ENCODE peak calls at places on chromosomes 1 and 21, in four cellular contexts. U is kidney, R is small intestine, V is mesendoderm. M is an unnamed sample. For H3K4me1, the result is how much of the 10 kb centered on the place peaks cover.

GRCh38 chr1:241641748-241642592 is 1.8 kb upstream of the CHML start:
- DNase-seq in R (no peak), V (no peak), U (no peak), M (no peak)

GRCh38 chr1:53739109-53739681 is at the start of gene GLIS1:
- DNase-seq in V (peak), R (peak), U (peak), M (peak)

GRCh38 chr1:164725401-164725800 is 166.4 kb downstream of the PBX1 start:
- DNase-seq in R (no peak), V (no peak), U (no peak), M (no peak)

GRCh38 chr1:164771568-164772350 is 212.8 kb downstream of the PBX1 start:
- DNase-seq in V (peak), R (peak), U (no peak), M (peak)

GRCh38 chr1:176778056-176778455 is 315.1 kb downstream of the PAPPA2 start:
- DNase-seq in U (no peak), V (no peak), R (no peak), M (no peak)

GRCh38 chr1:26028490-26028980 is 7.0 kb downstream of the EXTL1 start:
- DNase-seq in V (no peak), R (no peak), U (no peak), M (peak)

GRCh38 chr1:86100401-86100800 is 56.2 kb downstream of the COL24A1 start:
- DNase-seq in U (no peak), R (no peak), V (no peak), M (no peak)

GRCh38 chr1:209768354-209768774 is 12.5 kb downstream of the TRAF3IP3 start:
- DNase-seq in V (no peak), R (peak), U (peak), M (no peak)

GRCh38 chr1:247358920-247359319 is 27.3 kb upstream of the ZNF496 start:
- DNase-seq in R (no peak), U (no peak), V (no peak), M (no peak)

GRCh38 chr1:117167402-117167801 is 43.3 kb downstream of the VTCN1 start:
- DNase-seq in U (no peak), V (no peak), R (no peak), M (no peak)

GRCh38 chr1:5466487-5466886 is 525.7 kb downstream of the NPHP4 start:
- DNase-seq in V (peak), U (no peak), R (no peak), M (no peak)

GRCh38 chr1:9787702-9788101 is 36.1 kb downstream of the CLSTN1 start:
- DNase-seq in U (no peak), R (no peak), V (no peak), M (no peak)

GRCh38 chr21:46603228-46603627 is 1.7 kb downstream of the S100B start:
- DNase-seq in R (no peak), U (no peak), V (peak), M (no peak)

GRCh38 chr1:221201773-221202172 is 322.5 kb downstream of the HLX start:
- DNase-seq in U (no peak), V (no peak), R (no peak), M (no peak)

GRCh38 chr21:44378646-44379581 is 25.5 kb downstream of the TRPM2 start:
- DNase-seq in U (peak), R (no peak), V (no peak), M (no peak)

GRCh38 chr21:35508389-35508888 is 459.3 kb upstream of the RUNX1 start:
- DNase-seq in V (peak), U (peak), R (peak), M (peak)

GRCh38 chr1:42946120-42947009 is 12.3 kb downstream of the SLC2A1 start:
- DNase-seq in V (no peak), R (no peak), U (peak), M (peak)

GRCh38 chr1:92952714-92953113 is 8.5 kb downstream of the DIPK1A start:
- DNase-seq in V (no peak), R (no peak), U (no peak), M (no peak)

GRCh38 chr1:96962807-96963206 is 241.2 kb downstream of the PTBP2 start:
- DNase-seq in R (no peak), V (no peak), U (no peak), M (no peak)

GRCh38 chr1:32900956-32901822 is at the start of gene TMEM54:
- DNase-seq in V (no peak), R (peak), U (peak), M (no peak)

GRCh38 chr1:88061106-88061829 is 622.8 kb upstream of the PKN2 start:
- DNase-seq in U (no peak), R (peak), V (peak), M (peak)

DNA sequence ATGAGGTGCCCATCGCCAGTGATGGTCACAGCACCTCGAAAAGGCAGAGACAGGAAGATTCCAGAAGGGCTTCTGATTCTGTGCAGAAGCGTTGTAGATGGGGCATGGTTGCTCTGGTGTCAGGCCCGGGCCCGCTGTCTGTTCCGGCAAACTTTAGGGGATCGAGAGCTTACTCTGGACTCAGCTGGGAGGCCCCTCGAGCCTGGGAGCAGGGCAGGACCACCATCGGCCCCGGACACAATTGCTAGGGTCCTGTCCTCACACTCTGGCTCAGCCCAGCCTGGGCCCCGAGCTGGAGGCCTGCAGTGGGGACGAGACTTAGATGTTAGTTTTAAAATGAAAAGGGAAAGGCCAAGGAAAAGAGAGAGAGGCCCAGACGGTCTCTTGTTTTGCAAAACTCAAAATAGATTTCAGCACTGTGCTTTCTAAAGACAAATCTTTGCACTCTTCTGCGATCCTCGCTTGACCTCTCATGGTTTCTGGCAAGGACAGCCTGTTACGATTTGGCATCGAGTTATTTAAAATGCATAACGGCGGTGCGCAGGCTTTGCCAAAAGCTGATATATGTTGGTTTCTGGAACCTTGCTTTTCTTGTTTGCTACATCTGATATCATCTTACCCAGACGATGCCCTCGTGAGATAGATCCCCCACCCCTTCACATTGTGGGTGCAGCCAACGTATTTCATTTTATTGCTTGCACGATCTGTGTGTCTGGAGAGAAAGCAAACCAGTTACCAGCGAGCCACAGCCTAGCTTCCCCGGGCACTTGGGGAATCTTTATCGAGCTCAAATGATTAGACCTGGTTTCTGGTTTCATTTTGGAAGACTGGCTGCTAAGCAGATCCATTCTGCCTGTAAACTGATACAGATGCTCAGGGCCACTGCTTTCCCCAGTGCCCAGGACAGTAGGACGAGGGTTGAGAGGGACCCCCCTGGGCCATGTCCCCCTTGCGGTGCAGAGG is 58.0 kb downstream of the PRDM16 start:
- DNase-seq in R (no peak), U (no peak), V (no peak), M (no peak)
- H3K27ac ChIP-seq in R (peak), U (no peak), V (no peak), M (no peak)

DNA sequence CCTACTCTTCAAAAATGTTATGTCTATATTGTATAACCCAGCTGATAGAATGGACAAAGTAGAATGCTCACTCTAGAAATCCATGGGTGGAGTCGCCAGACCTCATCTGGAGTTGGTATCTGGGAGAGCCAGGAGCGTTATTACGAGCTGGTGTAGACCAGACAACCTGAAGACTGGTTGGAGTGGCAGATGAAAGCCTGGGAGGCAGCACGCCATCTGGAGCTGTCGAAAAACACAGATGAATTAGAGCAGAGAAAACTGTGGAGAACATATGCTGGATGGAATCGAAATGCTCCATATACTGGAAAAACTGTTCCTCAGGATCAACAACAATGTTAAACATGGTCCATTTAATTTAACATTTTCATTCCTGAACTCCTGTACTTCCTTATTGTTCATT is 333.6 kb downstream of the KCTD3 start:
- DNase-seq in V (no peak), U (no peak), R (no peak), M (no peak)
- H3K4me1 ChIP-seq in V (under half), U (under half), R (under half), M (under half)

DNA sequence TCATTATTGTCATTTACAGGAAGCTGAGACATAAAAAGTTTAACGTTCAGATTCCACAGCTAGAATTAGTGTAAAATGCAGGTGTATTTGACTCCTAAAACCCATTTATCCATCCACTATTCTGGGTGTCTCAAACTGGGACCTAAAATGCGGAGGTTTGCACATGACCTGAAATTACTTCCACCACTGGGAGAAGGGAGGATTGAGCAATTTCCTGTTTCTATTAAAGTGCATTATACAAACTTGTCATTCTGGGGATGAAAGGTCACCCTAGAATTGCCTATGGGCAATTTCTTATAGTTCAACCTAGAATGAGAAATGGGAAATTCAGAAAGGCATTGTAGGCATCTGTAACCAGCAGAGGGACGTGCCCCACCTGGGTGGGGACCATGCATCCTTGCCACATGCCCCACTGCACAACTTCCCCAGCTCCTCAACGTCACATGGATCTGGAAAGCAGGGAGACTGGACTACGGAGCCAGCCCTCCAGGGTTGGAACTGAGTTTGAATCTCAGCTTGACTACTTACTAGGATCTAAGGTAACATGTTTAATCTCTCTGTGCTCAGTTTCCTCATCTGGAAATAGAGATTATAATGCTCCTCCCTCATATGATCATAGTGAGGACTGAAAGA is 47.0 kb downstream of the MRPL39 start:
- DNase-seq in U (no peak), R (peak), V (no peak), M (no peak)
- H3K4me3 ChIP-seq in U (no peak), R (no peak), V (no peak), M (no peak)

GRCh38 chr1:218461351-218461750 is 116.2 kb downstream of the TGFB2 start:
- DNase-seq in U (no peak), R (no peak), V (no peak), M (no peak)

GRCh38 chr1:218462591-218462990 is 117.5 kb downstream of the TGFB2 start:
- DNase-seq in V (no peak), R (no peak), U (no peak), M (no peak)

GRCh38 chr1:218463194-218464156 is 118.3 kb downstream of the TGFB2 start:
- DNase-seq in U (no peak), V (no peak), R (no peak), M (no peak)

GRCh38 chr1:218460367-218460766 is 115.2 kb downstream of the TGFB2 start:
- DNase-seq in V (peak), U (no peak), R (no peak), M (peak)

GRCh38 chr1:218462116-218462515 is 117.0 kb downstream of the TGFB2 start:
- DNase-seq in R (no peak), U (no peak), V (no peak), M (no peak)
- H3K27ac ChIP-seq in R (no peak), U (no peak), V (no peak), M (no peak)

GRCh38 chr1:227999056-227999930 is 7.5 kb upstream of the WNT3A start:
- DNase-seq in V (peak), R (peak), U (no peak), M (peak)

GRCh38 chr1:228000416-228000815 is 6.4 kb upstream of the WNT3A start:
- DNase-seq in V (no peak), U (no peak), R (no peak), M (no peak)

GRCh38 chr1:228002792-228003191 is 4.0 kb upstream of the WNT3A start:
- DNase-seq in R (no peak), V (no peak), U (no peak), M (no peak)

GRCh38 chr1:228001738-228002535 is 4.9 kb upstream of the WNT3A start:
- DNase-seq in R (no peak), U (no peak), V (no peak), M (no peak)

DNA sequence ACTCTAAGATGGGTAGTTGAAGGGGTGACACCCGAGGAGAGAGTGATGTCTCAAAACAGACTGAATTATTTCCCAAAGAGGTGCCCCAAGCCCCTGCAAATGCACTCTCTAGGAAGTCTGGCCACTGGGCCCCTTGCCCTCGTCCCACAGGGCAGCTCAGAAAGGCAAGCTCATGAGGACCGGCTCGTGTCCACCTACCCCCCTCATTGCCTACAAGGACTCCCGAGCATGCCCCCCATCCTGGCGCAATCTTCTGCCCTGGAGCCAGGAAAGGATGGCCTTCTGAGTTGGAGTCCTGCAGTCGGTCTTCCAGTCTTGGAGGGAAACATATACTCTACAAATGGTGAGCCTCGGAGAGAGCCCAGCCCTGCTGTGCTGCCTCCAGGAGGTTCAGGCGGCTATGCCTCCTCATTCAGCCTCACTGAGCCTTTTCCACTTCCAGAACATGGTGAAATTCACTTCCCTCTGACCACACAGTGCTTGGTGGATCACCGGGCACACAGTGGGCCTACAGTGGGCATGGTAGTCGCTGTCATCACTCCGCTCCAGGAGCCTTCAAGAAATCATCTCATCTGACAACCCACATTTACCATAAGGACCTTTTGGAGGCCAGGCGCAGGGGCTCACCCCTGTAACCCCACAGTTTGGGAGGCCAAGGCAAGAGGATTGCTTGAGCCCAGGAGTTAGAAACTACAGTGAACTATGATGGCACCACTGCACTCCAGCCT is 5.8 kb upstream of the WNT3A start:
- DNase-seq in V (no peak), U (no peak), R (no peak), M (no peak)
- H3K4me1 ChIP-seq in V (under half), U (under half), R (under half), M (under half)

GRCh38 chr1:34865573-34865972 is 6.0 kb upstream of the SMIM12 start:
- DNase-seq in U (peak), R (no peak), V (no peak), M (no peak)
- H3K4me3 ChIP-seq in U (no peak), R (peak), V (no peak), M (peak)

GRCh38 chr21:32382108-32382601 is 10.7 kb downstream of the URB1 start:
- DNase-seq in V (no peak), U (no peak), R (peak), M (no peak)
- H3K27ac ChIP-seq in V (no peak), U (no peak), R (no peak), M (no peak)